ENCODE peak calls at places on chromosomes 2 and 18, in eight cellular contexts. O, I, W, F, J, X, E and L are unnamed samples.

GRCh38 chr18:42030586-42031182 is 75.7 kb downstream of the PIK3C3 start:
- DNase-seq in O (peak), I (no peak), W (no peak), F (peak), J (no peak), X (no peak), E (no peak), L (no peak)

GRCh38 chr2:11589316-11589940 is 55.6 kb downstream of the GREB1 start:
- DNase-seq in O (no peak), I (no peak), W (no peak), F (no peak), J (no peak), X (no peak), E (no peak), L (no peak)

GRCh38 chr2:203361922-203362321 is 33.7 kb downstream of the ABI2 start:
- DNase-seq in O (no peak), I (no peak), W (no peak), F (no peak), J (no peak), X (no peak), E (no peak), L (no peak)

GRCh38 chr2:229852565-229852964 is 69.2 kb downstream of the TRIP12 start:
- DNase-seq in O (peak), I (no peak), W (no peak), F (no peak), J (peak), X (no peak), E (no peak), L (no peak)

GRCh38 chr18:63831080-63831788 is 56.0 kb downstream of the SERPINB7 start:
- DNase-seq in O (peak), I (no peak), W (no peak), F (peak), J (no peak), X (no peak), E (no peak), L (peak)

GRCh38 chr2:189234991-189235390 is 55.4 kb upstream of the COL5A2 start:
- DNase-seq in O (peak), I (no peak), W (no peak), F (no peak), J (no peak), X (no peak), E (no peak), L (no peak)

GRCh38 chr2:233411162-233411561 is 56.9 kb downstream of the DGKD start:
- DNase-seq in O (peak), I (no peak), W (no peak), F (no peak), J (no peak), X (no peak), E (no peak), L (no peak)

GRCh38 chr2:222196159-222196558 is 102.6 kb downstream of the PAX3 start:
- DNase-seq in O (no peak), I (no peak), W (no peak), F (no peak), J (no peak), X (no peak), E (no peak), L (no peak)

GRCh38 chr2:137178955-137179377 is 413.6 kb downstream of the THSD7B start:
- DNase-seq in O (peak), I (no peak), W (no peak), F (no peak), J (no peak), X (no peak), E (no peak), L (no peak)

GRCh38 chr2:25797607-25798488 is 80.4 kb downstream of the ASXL2 start:
- DNase-seq in O (no peak), I (no peak), W (no peak), F (no peak), J (no peak), X (no peak), E (no peak), L (no peak)

GRCh38 chr2:29345236-29345635 is 230.0 kb downstream of the CLIP4 start:
- DNase-seq in O (no peak), I (no peak), W (no peak), F (no peak), J (no peak), X (no peak), E (no peak), L (no peak)

GRCh38 chr2:238520359-238520886 is 93.7 kb downstream of the ASB1 start:
- DNase-seq in O (no peak), I (no peak), W (no peak), F (no peak), J (no peak), X (no peak), E (no peak), L (no peak)

GRCh38 chr18:28284132-28284531 is 107.2 kb upstream of the CDH2 start:
- DNase-seq in O (peak), I (no peak), W (no peak), F (no peak), J (no peak), X (no peak), E (no peak), L (no peak)

GRCh38 chr2:10493075-10493635 is 45.0 kb upstream of the ODC1 start:
- DNase-seq in O (no peak), I (peak), W (no peak), F (no peak), J (no peak), X (no peak), E (no peak), L (no peak)

GRCh38 chr2:100606740-100607343 is 44.0 kb downstream of the PDCL3 start:
- DNase-seq in O (peak), I (no peak), W (peak), F (peak), J (peak), X (peak), E (peak), L (no peak)

GRCh38 chr18:76491436-76491800 is 3.6 kb downstream of the ZNF516 start:
- DNase-seq in O (peak), I (peak), W (peak), F (peak), J (no peak), X (peak), E (peak), L (no peak)

GRCh38 chr18:10060469-10060782 is 146.6 kb downstream of the VAPA start:
- DNase-seq in O (no peak), I (no peak), W (no peak), F (no peak), J (no peak), X (no peak), E (no peak), L (no peak)

GRCh38 chr2:26874514-26874913 is 26.6 kb downstream of the DPYSL5 start:
- DNase-seq in O (no peak), I (no peak), W (no peak), F (no peak), J (no peak), X (no peak), E (no peak), L (no peak)

GRCh38 chr2:180015951-180016709 is 9.0 kb upstream of the CWC22 start:
- DNase-seq in O (peak), I (no peak), W (no peak), F (no peak), J (no peak), X (no peak), E (no peak), L (no peak)

GRCh38 chr2:147211484-147211883 is 633.3 kb upstream of the ACVR2A start:
- DNase-seq in O (peak), I (no peak), W (no peak), F (no peak), J (no peak), X (no peak), E (no peak), L (no peak)

GRCh38 chr2:232506713-232507112 is 13.5 kb upstream of the PRSS56 start:
- DNase-seq in O (no peak), I (no peak), W (no peak), F (no peak), J (no peak), X (no peak), E (no peak), L (no peak)

GRCh38 chr2:19861771-19862170 is 40.0 kb downstream of the TTC32 start:
- DNase-seq in O (peak), I (no peak), W (no peak), F (no peak), J (no peak), X (no peak), E (no peak), L (no peak)

GRCh38 chr2:14288016-14288415 is 344.5 kb upstream of the LRATD1 start:
- DNase-seq in O (peak), I (no peak), W (no peak), F (no peak), J (no peak), X (no peak), E (no peak), L (no peak)

GRCh38 chr2:182866461-182867369 is at the start of gene FRZB:
- DNase-seq in O (peak), I (peak), W (no peak), F (no peak), J (no peak), X (no peak), E (peak), L (no peak)

GRCh38 chr2:127984551-127984950 is 43.3 kb downstream of the SAP130 start:
- DNase-seq in O (peak), I (no peak), W (no peak), F (no peak), J (no peak), X (no peak), E (no peak), L (no peak)

GRCh38 chr2:209476367-209477191 is 52.7 kb downstream of the MAP2 start:
- DNase-seq in O (peak), I (no peak), W (peak), F (no peak), J (no peak), X (peak), E (peak), L (no peak)

GRCh38 chr2:230944123-230944653 is 19.1 kb upstream of the GPR55 start:
- DNase-seq in O (no peak), I (no peak), W (no peak), F (no peak), J (no peak), X (no peak), E (no peak), L (no peak)

GRCh38 chr2:13046557-13047165 is 329.9 kb downstream of the TRIB2 start:
- DNase-seq in O (peak), I (no peak), W (no peak), F (no peak), J (no peak), X (peak), E (no peak), L (no peak)

GRCh38 chr2:239061824-239062560 is 214.1 kb downstream of the TWIST2 start:
- DNase-seq in O (no peak), I (peak), W (no peak), F (no peak), J (no peak), X (no peak), E (no peak), L (no peak)

GRCh38 chr2:149089068-149089467 is 50.6 kb downstream of the LYPD6B start:
- DNase-seq in O (peak), I (no peak), W (no peak), F (no peak), J (no peak), X (no peak), E (no peak), L (no peak)